ENCODE peak calls at places on chromosome 16, in nine cellular contexts. D is T-helper 1 cell; V is NCI-H1092 treated with DMSO at 0.1 percent for 48 hours; I is immature natural killer cell; Z is memory B cell; L is mucosa of gallbladder; O is GM12865; T is effector CD4-positive, alpha-beta T cell; N is endothelial cell. E is an unnamed sample.

GRCh38 chr16:47884131-47884725 is 271.6 kb downstream of the ABCC12 start:
- DNase-seq in D (no peak), V (no peak), I (no peak), Z (no peak), L (no peak), O (no peak), T (no peak), N (no peak), E (no peak)

GRCh38 chr16:89365044-89365467 is 125.3 kb downstream of the ANKRD11 start:
- DNase-seq in D (no peak), V (no peak), I (no peak), Z (no peak), L (no peak), O (peak; percentile 73), T (no peak), N (no peak), E (no peak)

GRCh38 chr16:53358884-53359283 is 75.4 kb upstream of the RBL2 start:
- DNase-seq in D (no peak), V (peak; percentile 10), I (no peak), Z (peak; percentile 28), L (no peak), O (peak; percentile 48), T (no peak), N (no peak), E (no peak)

GRCh38 chr16:68381363-68381724 is 67.0 kb downstream of the SMPD3 start:
- DNase-seq in D (no peak), V (no peak), I (no peak), Z (no peak), L (no peak), O (no peak), T (no peak), N (no peak), E (no peak)

GRCh38 chr16:6689643-6690042 is 643.0 kb upstream of the RBFOX1 start:
- DNase-seq in D (no peak), V (no peak), I (no peak), Z (no peak), L (no peak), O (no peak), T (no peak), N (no peak), E (no peak)

GRCh38 chr16:65070831-65071230 is 51.0 kb downstream of the CDH11 start:
- DNase-seq in D (no peak), V (peak; percentile 35), I (no peak), Z (no peak), L (peak; percentile 76), O (no peak), T (no peak), N (no peak), E (peak; percentile 51)

GRCh38 chr16:48936811-48937210 is 326.8 kb upstream of the N4BP1 start:
- DNase-seq in D (no peak), V (no peak), I (no peak), Z (no peak), L (no peak), O (no peak), T (no peak), N (no peak), E (no peak)

GRCh38 chr16:29826342-29826695 is 6.1 kb downstream of the MVP start:
- DNase-seq in D (no peak), V (no peak), I (no peak), Z (no peak), L (no peak), O (no peak), T (no peak), N (no peak), E (no peak)

GRCh38 chr16:53232826-53233529 is 178.2 kb downstream of the CHD9 start:
- DNase-seq in D (no peak), V (no peak), I (no peak), Z (no peak), L (no peak), O (no peak), T (no peak), N (no peak), E (no peak)

GRCh38 chr16:88938933-88939813 is 37.8 kb downstream of the CBFA2T3 start:
- DNase-seq in D (no peak), V (no peak), I (no peak), Z (no peak), L (no peak), O (no peak), T (no peak), N (no peak), E (no peak)